ENCODE peak calls at places on chromosomes 16 and 17, in eight cellular contexts. Z is thoracic aorta; R is uterus; A is AG04450; D is ascending aorta; E is CD4-positive, alpha-beta T cell; W is fibroblast of lung; X is effector memory CD4-positive, alpha-beta T cell. P is an unnamed sample.

GRCh38 chr17:29042679-29043538 is at the start of gene PIPOX:
- DNase-seq in R (no peak), A (no peak), X (no peak), W (peak; percentile 46), Z (no peak), E (no peak), D (no peak), P (no peak)

GRCh38 chr16:68548947-68549346 is 9.9 kb downstream of the ZFP90 start:
- DNase-seq in Z (no peak), E (peak; percentile 10), X (no peak), R (no peak), A (no peak), W (peak; percentile 16), D (no peak), P (no peak)

GRCh38 chr17:42536048-42536371 is at the start of gene NAGLU:
- DNase-seq in Z (peak; percentile 85), E (peak; percentile 79), D (peak; percentile 83), A (no peak), R (peak; percentile 97), X (peak; percentile 59), W (peak; percentile 76), P (peak; percentile 63)

GRCh38 chr16:63907251-63907650 is 1214.6 kb downstream of the CDH11 start:
- DNase-seq in Z (no peak), R (no peak), E (no peak), W (no peak), D (no peak), A (no peak), X (no peak), P (no peak)

GRCh38 chr16:23082161-23082788 is 67.0 kb downstream of the USP31 start:
- DNase-seq in E (no peak), Z (no peak), X (no peak), D (no peak), R (no peak), W (peak; percentile 23), A (no peak), P (no peak)

GRCh38 chr17:19288453-19288852 is 51.3 kb downstream of the EPN2 start:
- DNase-seq in R (no peak), E (no peak), Z (no peak), A (no peak), W (peak; percentile 45), D (no peak), X (no peak), P (no peak)

GRCh38 chr17:6913608-6914443 is 82.0 kb upstream of the ALOX12 start:
- DNase-seq in D (no peak), E (peak; percentile 62), R (peak; percentile 72), X (peak; percentile 47), Z (peak; percentile 12), W (peak; percentile 34), A (no peak), P (no peak)

GRCh38 chr17:66493283-66494019 is 191.0 kb downstream of the PRKCA start:
- DNase-seq in Z (no peak), W (peak; percentile 71), X (no peak), R (no peak), D (no peak), E (no peak), A (no peak), P (no peak)

GRCh38 chr17:66944365-66945203 is 19.9 kb upstream of the CACNG4 start:
- DNase-seq in D (no peak), A (no peak), X (no peak), E (no peak), W (peak; percentile 66), Z (no peak), R (no peak), P (no peak)

GRCh38 chr16:31351937-31352315 is 3.0 kb upstream of the ITGAX start:
- DNase-seq in D (no peak), Z (no peak), A (no peak), E (no peak), R (no peak), W (no peak), X (no peak), P (no peak)

GRCh38 chr16:7025616-7026190 is 306.9 kb upstream of the RBFOX1 start:
- DNase-seq in A (no peak), E (no peak), Z (no peak), R (peak; percentile 13), D (no peak), W (no peak), X (no peak), P (no peak)

GRCh38 chr17:45742251-45742650 is 41.9 kb upstream of the CRHR1 start:
- DNase-seq in E (no peak), R (no peak), D (no peak), Z (no peak), W (no peak), A (no peak), X (no peak), P (no peak)

GRCh38 chr17:7548585-7549400 is at the start of gene TNFSF12:
- DNase-seq in Z (no peak), E (peak; percentile 66), D (no peak), W (peak; percentile 38), X (peak; percentile 33), R (peak; percentile 66), A (no peak), P (no peak)

GRCh38 chr17:62905233-62905632 is 60.8 kb upstream of the TANC2 start:
- DNase-seq in R (no peak), Z (no peak), X (no peak), E (no peak), D (no peak), W (no peak), A (no peak), P (no peak)

GRCh38 chr16:53530046-53530445 is 27.0 kb upstream of the AKTIP start:
- DNase-seq in A (no peak), W (no peak), X (no peak), R (no peak), D (no peak), E (no peak), Z (no peak), P (no peak)

GRCh38 chr16:54277845-54278703 is 8.5 kb downstream of the IRX3 start:
- DNase-seq in W (no peak), R (no peak), Z (no peak), A (no peak), X (no peak), D (no peak), E (no peak), P (no peak)

GRCh38 chr17:64418506-64419339 is 28.1 kb upstream of the PECAM1 start:
- DNase-seq in Z (no peak), A (peak; percentile 39), R (no peak), W (peak; percentile 54), D (no peak), X (no peak), E (no peak), P (peak; percentile 71)

GRCh38 chr17:34565715-34566114 is 13.7 kb upstream of the TMEM132E start:
- DNase-seq in E (no peak), X (no peak), Z (no peak), D (no peak), W (no peak), R (no peak), A (no peak), P (no peak)

GRCh38 chr17:34566873-34567272 is 12.5 kb upstream of the TMEM132E start:
- DNase-seq in A (no peak), R (no peak), Z (no peak), W (no peak), E (no peak), X (no peak), D (no peak), P (no peak)

GRCh38 chr17:34561328-34561727 is 18.1 kb upstream of the TMEM132E start:
- DNase-seq in R (no peak), E (no peak), A (no peak), W (no peak), X (no peak), Z (no peak), D (no peak), P (no peak)

GRCh38 chr17:34566201-34566600 is 13.2 kb upstream of the TMEM132E start:
- DNase-seq in R (no peak), A (no peak), D (no peak), W (no peak), Z (no peak), E (no peak), X (no peak), P (no peak)

GRCh38 chr17:34562387-34562786 is 17.0 kb upstream of the TMEM132E start:
- DNase-seq in W (no peak), E (no peak), Z (no peak), X (no peak), R (no peak), A (no peak), D (no peak), P (no peak)
- H3K27me3 ChIP-seq in W (no peaks in the 10 kb centered on the region), E (peaks cover 13% of the 10 kb centered on the region), Z (no peaks in the 10 kb centered on the region), X (no peaks in the 10 kb centered on the region), R (no peaks in the 10 kb centered on the region), A (no peaks in the 10 kb centered on the region), D (no peaks in the 10 kb centered on the region), P (peaks cover 68% of the 10 kb centered on the region)

GRCh38 chr17:58121925-58122324 is 26.3 kb upstream of the OR4D1 start:
- DNase-seq in Z (no peak), E (peak; percentile 3), A (no peak), X (peak; percentile 9), D (no peak), W (peak; percentile 35), R (no peak), P (peak; percentile 59)

GRCh38 chr17:58127846-58128245 is 20.3 kb upstream of the OR4D1 start:
- DNase-seq in D (no peak), X (no peak), A (no peak), W (no peak), E (no peak), R (no peak), Z (no peak), P (no peak)
- H3K27me3 ChIP-seq in D (no peaks in the 10 kb centered on the region), X (no peaks in the 10 kb centered on the region), A (peaks cover 3% of the 10 kb centered on the region), W (no peaks in the 10 kb centered on the region), E (no peaks in the 10 kb centered on the region), R (no peaks in the 10 kb centered on the region), Z (no peaks in the 10 kb centered on the region), P (peaks cover 49% of the 10 kb centered on the region)

GRCh38 chr17:82334622-82335394 is 1.2 kb upstream of the SECTM1 start:
- DNase-seq in Z (no peak), W (no peak), E (no peak), A (no peak), X (no peak), D (no peak), R (no peak), P (no peak)
- H3K27me3 ChIP-seq in Z (no peaks in the 10 kb centered on the region), W (no peaks in the 10 kb centered on the region), E (no peaks in the 10 kb centered on the region), A (peaks cover 6% of the 10 kb centered on the region), X (no peaks in the 10 kb centered on the region), D (no peaks in the 10 kb centered on the region), R (no peaks in the 10 kb centered on the region), P (no peaks in the 10 kb centered on the region)

DNA sequence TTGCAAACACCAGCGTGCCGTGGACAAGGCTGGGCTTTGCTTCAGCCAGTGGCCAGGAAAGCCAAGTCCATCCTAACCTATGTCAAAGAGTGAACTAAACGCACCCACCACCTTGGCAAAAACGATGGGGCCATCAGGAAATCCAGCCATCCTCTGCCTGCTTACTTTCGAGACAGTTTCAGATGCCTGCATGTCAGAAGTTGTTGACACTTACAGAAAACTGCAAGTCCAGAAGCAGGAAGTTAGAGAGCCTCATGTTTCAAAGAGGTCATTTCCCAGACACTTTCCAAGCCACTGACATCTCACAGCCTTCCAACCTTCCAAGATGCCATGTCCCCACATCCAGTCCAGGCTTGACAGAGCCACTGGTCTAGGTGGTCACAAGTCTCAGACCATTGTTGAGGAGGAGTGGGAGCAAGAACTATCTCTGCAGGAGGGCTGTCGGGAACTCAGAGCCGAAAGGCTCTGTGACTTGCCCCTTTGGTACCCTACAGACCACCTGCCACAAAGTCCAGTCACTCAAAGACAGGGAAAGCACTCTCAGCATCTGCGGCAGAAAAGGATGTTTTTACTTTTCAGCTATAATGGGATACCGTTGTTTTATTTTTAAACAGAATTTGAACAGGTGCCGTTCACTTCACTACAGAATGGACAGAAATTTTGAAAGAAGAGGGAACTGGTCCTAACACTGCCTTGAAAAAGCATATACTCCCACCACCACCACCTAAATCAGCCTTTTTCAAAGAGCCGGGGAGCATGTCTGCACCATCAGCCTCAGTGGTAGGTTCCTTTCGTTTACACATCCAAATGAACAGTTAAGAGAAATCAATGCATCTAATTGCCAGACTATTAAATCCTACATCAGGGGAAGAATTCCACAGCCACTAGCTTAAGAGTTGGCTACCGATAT is 5.1 kb downstream of the ZNF423 start:
- DNase-seq in X (no peak), A (no peak), Z (no peak), D (no peak), R (no peak), E (no peak), W (no peak), P (no peak)
- H3K27me3 ChIP-seq in X (peaks cover 9% of the 10 kb centered on the region), A (peaks cover 27% of the 10 kb centered on the region), Z (no peaks in the 10 kb centered on the region), D (no peaks in the 10 kb centered on the region), R (no peaks in the 10 kb centered on the region), E (peaks cover 39% of the 10 kb centered on the region), W (peaks cover 3% of the 10 kb centered on the region), P (peaks cover 64% of the 10 kb centered on the region)

P was measured in HCT116.